ENCODE peak calls at places on chromosomes 11 and 22, in eight cellular contexts. X, K, M, T, P, I, B and R are unnamed samples.
A peak's percentile ranks its signal among the peaks of the same experiment; 100 is the strongest.

GRCh38 chr22:34036936-34037335 is 116.7 kb upstream of the LARGE1 start:
- DNase-seq in K (no peak), I (no peak), B (no peak), M (no peak), X (no peak), P (no peak), T (no peak), R (no peak)

GRCh38 chr11:71214553-71215371 is 37.6 kb downstream of the SHANK2 start:
- DNase-seq in B (no peak), M (no peak), P (no peak), I (peak; percentile 28), K (no peak), T (no peak), X (no peak), R (no peak)

GRCh38 chr22:49933236-49933921 is 14.9 kb downstream of the CRELD2 start:
- DNase-seq in P (no peak), T (no peak), X (no peak), B (no peak), I (peak; percentile 94), M (peak; percentile 76), K (no peak), R (no peak)

GRCh38 chr11:114207096-114207495 is 89.1 kb upstream of the NNMT start:
- DNase-seq in T (no peak), B (no peak), K (no peak), X (no peak), I (no peak), P (no peak), M (no peak), R (no peak)

GRCh38 chr11:1728281-1728680 is 22.1 kb downstream of the IFITM10 start:
- DNase-seq in T (no peak), I (no peak), K (no peak), M (no peak), X (no peak), P (no peak), B (no peak), R (no peak)

GRCh38 chr11:132718711-132719641 is 813.3 kb downstream of the OPCML start:
- DNase-seq in B (no peak), I (no peak), M (peak; percentile 1), X (peak; percentile 64), T (peak; percentile 4), K (no peak), P (peak; percentile 38), R (peak; percentile 42)

GRCh38 chr22:23791737-23792645 is 5.2 kb downstream of the SMARCB1 start:
- DNase-seq in X (no peak), I (no peak), P (no peak), B (no peak), K (no peak), T (no peak), M (no peak), R (no peak)

GRCh38 chr11:86984701-86985100 is 29.5 kb upstream of the FZD4 start:
- DNase-seq in I (peak; percentile 59), P (no peak), T (no peak), X (no peak), B (no peak), K (no peak), M (no peak), R (no peak)